ENCODE peak calls at places on chromosomes 5 and 9, in four cellular contexts. One of them, this sample, is unnamed.

GRCh38 chr5:57841671-57842375 is 359.2 kb upstream of the ACTBL2 start:
- DNase-seq in GM12878: no peak
- DNase-seq in K562: no peak
- DNase-seq in HL-60: no peak
- DNase-seq in this sample: no peak

GRCh38 chr5:62720036-62720441 is 141.4 kb downstream of the LRRC70 start:
- DNase-seq in GM12878: peak; percentile 34
- DNase-seq in K562: peak; percentile 23
- DNase-seq in HL-60: peak; percentile 47
- DNase-seq in this sample: peak; percentile 25

GRCh38 chr9:120441446-120442279 is 138.3 kb downstream of the CDK5RAP2 start:
- DNase-seq in HL-60: no peak
- DNase-seq in GM12878: no peak
- DNase-seq in K562: no peak
- DNase-seq in this sample: no peak

GRCh38 chr9:89778100-89779085 is 173.6 kb downstream of the GADD45G start:
- DNase-seq in GM12878: no peak
- DNase-seq in K562: no peak
- DNase-seq in HL-60: no peak
- DNase-seq in this sample: no peak

GRCh38 chr9:78296208-78296892 is 575 bp upstream of the PSAT1 start:
- DNase-seq in HL-60: peak; percentile 21
- DNase-seq in GM12878: no peak
- DNase-seq in K562: no peak
- DNase-seq in this sample: no peak

GRCh38 chr5:109739741-109740140 is 50.0 kb downstream of the MAN2A1 start:
- DNase-seq in GM12878: no peak
- DNase-seq in K562: no peak
- DNase-seq in HL-60: no peak
- DNase-seq in this sample: no peak

GRCh38 chr5:78811121-78811832 is 162.7 kb upstream of the LHFPL2 start:
- DNase-seq in K562: no peak
- DNase-seq in HL-60: no peak
- DNase-seq in GM12878: no peak
- DNase-seq in this sample: no peak

GRCh38 chr5:134846641-134846960 is 833 bp downstream of the C5orf24 start:
- DNase-seq in GM12878: no peak
- DNase-seq in K562: no peak
- DNase-seq in HL-60: peak; percentile 17
- DNase-seq in this sample: no peak

GRCh38 chr5:94268226-94268625 is 350.2 kb downstream of the KIAA0825 start:
- DNase-seq in GM12878: no peak
- DNase-seq in HL-60: no peak
- DNase-seq in K562: no peak
- DNase-seq in this sample: no peak

GRCh38 chr5:1507016-1507375 is 16.8 kb downstream of the LPCAT1 start:
- DNase-seq in HL-60: no peak
- DNase-seq in GM12878: no peak
- DNase-seq in K562: no peak
- DNase-seq in this sample: no peak

GRCh38 chr5:108730617-108731340 is 16.9 kb upstream of the FER start:
- DNase-seq in K562: no peak
- DNase-seq in GM12878: no peak
- DNase-seq in HL-60: no peak
- DNase-seq in this sample: peak; percentile 50

GRCh38 chr5:115507682-115508081 is 36.9 kb downstream of the FEM1C start:
- DNase-seq in K562: no peak
- DNase-seq in HL-60: no peak
- DNase-seq in GM12878: no peak
- DNase-seq in this sample: no peak

GRCh38 chr9:121376214-121376830 is 6.3 kb upstream of the STOM start:
- DNase-seq in GM12878: no peak
- DNase-seq in K562: no peak
- DNase-seq in HL-60: no peak
- DNase-seq in this sample: no peak

GRCh38 chr5:107088907-107089306 is 581.8 kb downstream of the EFNA5 start:
- DNase-seq in GM12878: no peak
- DNase-seq in HL-60: no peak
- DNase-seq in K562: no peak
- DNase-seq in this sample: no peak

GRCh38 chr5:44242791-44243190 is 146.4 kb downstream of the FGF10 start:
- DNase-seq in K562: no peak
- DNase-seq in HL-60: no peak
- DNase-seq in GM12878: no peak
- DNase-seq in this sample: no peak

GRCh38 chr5:44246986-44247385 is 142.2 kb downstream of the FGF10 start:
- DNase-seq in K562: no peak
- DNase-seq in HL-60: no peak
- DNase-seq in GM12878: no peak
- DNase-seq in this sample: no peak

DNA sequence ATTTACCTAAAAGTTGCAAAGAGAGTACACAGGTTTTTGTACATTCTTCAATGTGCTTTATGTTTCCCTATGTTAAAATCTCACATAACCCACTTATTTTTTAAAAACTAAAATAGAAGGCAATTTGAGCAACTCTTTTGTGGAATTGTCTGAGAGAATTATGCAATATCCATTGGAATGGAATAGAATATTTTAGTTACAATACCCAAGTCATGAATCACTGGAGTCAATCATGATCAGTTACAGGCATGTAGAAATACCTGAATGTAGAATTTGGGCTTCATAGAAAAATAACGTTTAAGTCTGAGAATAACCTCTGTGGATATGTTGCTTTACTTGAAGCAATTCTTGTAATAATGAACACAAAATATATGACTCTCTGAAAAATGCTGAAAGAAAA is 143.3 kb downstream of the FGF10 start:
- DNase-seq in K562: no peak
- DNase-seq in HL-60: no peak
- DNase-seq in GM12878: no peak
- DNase-seq in this sample: no peak
- TF ChIP-seq SPI1 in K562: no peak
- TF ChIP-seq SPI1 in HL-60: no peak
- TF ChIP-seq SPI1 in GM12878: no peak
- TF ChIP-seq SPI1 in this sample: no peak

DNA sequence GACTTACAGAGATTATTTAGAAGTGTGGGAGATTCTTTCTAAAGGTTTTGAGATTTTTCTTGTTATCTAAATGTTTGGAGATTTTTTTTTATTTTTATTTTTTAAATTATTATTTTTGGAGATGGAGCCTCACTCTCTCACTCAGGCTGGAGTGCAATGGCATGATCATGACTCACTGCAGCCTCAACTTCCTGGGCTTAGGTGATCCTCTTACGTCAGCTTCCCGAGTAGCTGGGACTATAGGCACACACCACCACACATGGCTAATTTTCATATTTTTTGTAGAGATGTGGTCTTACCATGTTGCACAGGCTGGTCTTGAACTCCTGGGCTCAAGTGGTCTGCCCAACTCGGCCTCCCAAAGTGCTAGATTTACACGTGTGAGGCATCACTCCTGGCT is 694.5 kb downstream of the TLE1 start:
- DNase-seq in HL-60: no peak
- DNase-seq in GM12878: no peak
- DNase-seq in K562: no peak
- DNase-seq in this sample: no peak
- TF ChIP-seq SPI1 in HL-60: no peak
- TF ChIP-seq SPI1 in GM12878: no peak
- TF ChIP-seq SPI1 in K562: no peak
- TF ChIP-seq SPI1 in this sample: no peak

DNA sequence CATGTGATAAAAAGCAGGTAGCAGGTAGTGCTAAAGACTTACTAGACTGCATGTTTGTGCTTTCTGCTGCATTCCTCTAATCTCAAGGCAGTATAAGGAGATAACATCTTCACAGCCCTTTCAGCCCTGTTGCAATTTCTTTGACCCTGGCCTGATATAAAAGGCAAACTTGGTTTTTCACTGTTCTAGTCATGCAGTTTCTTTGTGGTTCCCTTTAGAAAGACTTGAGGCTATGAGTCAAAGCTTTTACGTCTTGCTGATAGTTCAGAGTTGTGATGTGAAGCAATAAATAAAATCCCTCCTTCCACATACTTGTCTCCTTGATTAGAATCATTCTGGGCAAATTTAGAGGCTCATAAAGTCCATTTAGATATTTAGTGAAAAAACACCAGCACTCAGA is 88.6 kb upstream of the CDKN2B start:
- DNase-seq in K562: no peak
- DNase-seq in GM12878: no peak
- DNase-seq in HL-60: no peak
- DNase-seq in this sample: no peak
- TF ChIP-seq SPI1 in K562: no peak
- TF ChIP-seq SPI1 in GM12878: no peak
- TF ChIP-seq SPI1 in HL-60: no peak
- TF ChIP-seq SPI1 in this sample: no peak

DNA sequence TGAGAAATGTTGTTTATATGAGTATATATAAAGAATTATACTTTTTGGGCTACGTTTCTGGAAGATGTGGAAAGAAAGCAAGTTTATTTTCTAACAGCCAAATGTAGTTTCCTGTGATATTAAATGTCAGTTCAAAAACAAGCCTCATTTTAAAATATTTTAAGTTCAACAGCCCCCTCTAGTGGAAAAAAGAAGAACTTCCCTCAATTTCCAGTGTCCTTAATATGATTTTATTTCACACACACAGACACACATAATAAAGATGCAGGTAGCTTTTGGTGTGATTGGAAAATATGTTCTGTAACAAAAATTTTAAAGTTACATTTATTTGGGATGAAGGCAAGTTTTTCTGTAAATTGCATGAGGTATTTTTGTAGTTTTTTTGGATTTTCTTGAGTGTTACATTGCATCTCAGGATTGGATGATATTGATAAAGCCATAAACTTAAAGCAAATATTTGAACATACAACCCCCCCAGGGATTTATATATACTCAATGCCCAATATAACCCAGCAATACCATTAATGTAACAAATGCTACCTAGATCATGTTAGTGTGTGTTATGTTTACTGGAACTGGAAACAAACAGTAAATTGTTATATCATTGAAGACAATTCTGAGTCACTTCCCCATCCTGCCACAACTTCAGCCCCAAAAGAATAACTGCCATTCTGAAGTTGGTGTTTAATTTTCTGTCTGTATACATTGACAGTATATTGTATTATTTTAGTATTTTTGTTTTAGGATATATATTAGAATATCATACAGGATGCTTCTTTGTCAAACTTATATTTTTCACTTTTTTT is 54.0 kb downstream of the CCDC171 start:
- DNase-seq in GM12878: no peak
- DNase-seq in K562: peak; percentile 6
- DNase-seq in HL-60: peak; percentile 1
- DNase-seq in this sample: no peak
- TF ChIP-seq SPI1 in GM12878: no peak
- TF ChIP-seq SPI1 in K562: no peak
- TF ChIP-seq SPI1 in HL-60: peak; percentile 22
- TF ChIP-seq SPI1 in this sample: no peak

DNA sequence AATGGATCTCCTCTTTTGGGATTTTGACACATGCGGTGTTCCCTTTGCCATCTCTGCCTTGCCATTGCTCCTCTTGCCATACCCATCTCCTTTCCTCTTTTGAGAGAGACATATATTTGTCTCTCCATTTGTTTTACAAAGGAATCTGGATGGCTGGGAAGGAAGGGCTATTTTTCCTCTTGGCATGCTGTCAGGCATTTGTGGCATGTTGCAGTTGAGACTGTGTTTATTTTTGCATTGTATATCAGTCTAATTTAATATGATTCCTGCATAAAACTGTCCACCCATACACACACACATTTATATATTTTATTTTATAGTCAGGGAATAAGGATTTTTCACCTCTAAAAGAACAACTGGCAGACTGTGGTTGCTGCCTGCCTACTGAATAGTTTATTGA is 1105.8 kb upstream of the SEMA6A start:
- DNase-seq in GM12878: no peak
- DNase-seq in K562: no peak
- DNase-seq in HL-60: no peak
- DNase-seq in this sample: no peak
- TF ChIP-seq SPI1 in GM12878: no peak
- TF ChIP-seq SPI1 in K562: no peak
- TF ChIP-seq SPI1 in HL-60: no peak
- TF ChIP-seq SPI1 in this sample: no peak

GRCh38 chr9:93701494-93702218 is 125.3 kb downstream of the PHF2 start:
- DNase-seq in GM12878: no peak
- DNase-seq in K562: no peak
- DNase-seq in HL-60: no peak
- DNase-seq in this sample: no peak

GRCh38 chr9:93698140-93698908 is 121.9 kb downstream of the PHF2 start:
- DNase-seq in HL-60: no peak
- DNase-seq in K562: no peak
- DNase-seq in GM12878: no peak
- DNase-seq in this sample: no peak

GRCh38 chr9:93697352-93698139 is 121.2 kb downstream of the PHF2 start:
- DNase-seq in GM12878: no peak
- DNase-seq in HL-60: no peak
- DNase-seq in K562: no peak
- DNase-seq in this sample: no peak

GRCh38 chr9:93699650-93700049 is 123.3 kb downstream of the PHF2 start:
- DNase-seq in GM12878: no peak
- DNase-seq in HL-60: no peak
- DNase-seq in K562: no peak
- DNase-seq in this sample: no peak

DNA sequence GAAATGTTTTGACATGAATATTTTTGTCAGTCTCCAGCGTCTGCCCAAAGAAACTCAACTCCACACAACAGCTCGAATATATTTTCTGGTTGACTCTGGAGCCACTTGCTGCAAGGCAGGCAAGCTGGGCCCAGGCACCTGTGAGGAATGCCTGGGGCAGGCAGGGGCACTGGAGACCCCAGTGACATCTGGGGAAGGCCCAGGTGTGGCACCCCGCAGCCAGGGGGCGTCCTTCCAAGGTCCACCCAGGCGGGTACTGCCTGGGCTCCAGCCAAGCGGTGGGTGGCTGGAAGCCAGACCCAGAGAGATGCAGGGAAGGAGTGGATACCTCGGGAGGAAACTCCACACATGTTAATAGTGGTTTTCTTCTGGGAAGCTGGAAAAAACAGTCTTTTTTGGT is 125.9 kb downstream of the PHF2 start:
- DNase-seq in GM12878: no peak
- DNase-seq in K562: no peak
- DNase-seq in HL-60: no peak
- DNase-seq in this sample: no peak
- TF ChIP-seq SPI1 in GM12878: no peak
- TF ChIP-seq SPI1 in K562: no peak
- TF ChIP-seq SPI1 in HL-60: no peak
- TF ChIP-seq SPI1 in this sample: no peak

GRCh38 chr9:30630459-30630858 is 1754.0 kb upstream of the ACO1 start:
- DNase-seq in GM12878: no peak
- DNase-seq in HL-60: no peak
- DNase-seq in K562: no peak
- DNase-seq in this sample: no peak
- TF ChIP-seq SPI1 in GM12878: no peak
- TF ChIP-seq SPI1 in HL-60: no peak
- TF ChIP-seq SPI1 in K562: no peak
- TF ChIP-seq SPI1 in this sample: no peak